ENCODE peak calls at places on chromosomes 2 and 18, in ten cellular contexts. One of them, this sample, is unnamed.

GRCh38 chr2:36376319-36376765 is 20.8 kb downstream of the CRIM1 start:
- DNase-seq in AG04449: no peak
- DNase-seq in non-pigmented ciliary epithelial cell: no peak
- DNase-seq in T-helper 9 cell: no peak
- DNase-seq in ELR: peak; percentile 58
- DNase-seq in H4: peak; percentile 39
- DNase-seq in lower lobe of right lung: peak; percentile 70
- DNase-seq in stimulated activated CD8-positive, alpha-beta memory T cell treated with anti-CD3 and anti-CD28 coated beads, Interleukin-4, amount 100 ng/mL, for 24 hours: no peak
- DNase-seq in stimulated activated CD4-positive, alpha-beta T cell treated with anti-CD3 and anti-CD28 coated beads, Interleukin-15, amount 100 ng/mL, for 1 hour: no peak
- DNase-seq in posterior vena cava: no peak
- DNase-seq in this sample: no peak

GRCh38 chr18:57798713-57799373 is 4.3 kb downstream of the ATP8B1 start:
- DNase-seq in non-pigmented ciliary epithelial cell: no peak
- DNase-seq in H4: no peak
- DNase-seq in lower lobe of right lung: no peak
- DNase-seq in posterior vena cava: no peak
- DNase-seq in stimulated activated CD4-positive, alpha-beta T cell treated with anti-CD3 and anti-CD28 coated beads, Interleukin-15, amount 100 ng/mL, for 1 hour: no peak
- DNase-seq in stimulated activated CD8-positive, alpha-beta memory T cell treated with anti-CD3 and anti-CD28 coated beads, Interleukin-4, amount 100 ng/mL, for 24 hours: no peak
- DNase-seq in AG04449: no peak
- DNase-seq in T-helper 9 cell: no peak
- DNase-seq in ELR: no peak
- DNase-seq in this sample: no peak

GRCh38 chr2:235614176-235614860 is 120.5 kb downstream of the AGAP1 start:
- DNase-seq in non-pigmented ciliary epithelial cell: no peak
- DNase-seq in lower lobe of right lung: no peak
- DNase-seq in stimulated activated CD4-positive, alpha-beta T cell treated with anti-CD3 and anti-CD28 coated beads, Interleukin-15, amount 100 ng/mL, for 1 hour: no peak
- DNase-seq in AG04449: no peak
- DNase-seq in posterior vena cava: peak; percentile 75
- DNase-seq in T-helper 9 cell: no peak
- DNase-seq in stimulated activated CD8-positive, alpha-beta memory T cell treated with anti-CD3 and anti-CD28 coated beads, Interleukin-4, amount 100 ng/mL, for 24 hours: no peak
- DNase-seq in H4: peak; percentile 57
- DNase-seq in ELR: no peak
- DNase-seq in this sample: no peak

GRCh38 chr2:237886702-237887481 is 27.5 kb downstream of the RAMP1 start:
- DNase-seq in AG04449: no peak
- DNase-seq in H4: no peak
- DNase-seq in lower lobe of right lung: peak; percentile 37
- DNase-seq in non-pigmented ciliary epithelial cell: no peak
- DNase-seq in ELR: no peak
- DNase-seq in T-helper 9 cell: no peak
- DNase-seq in stimulated activated CD4-positive, alpha-beta T cell treated with anti-CD3 and anti-CD28 coated beads, Interleukin-15, amount 100 ng/mL, for 1 hour: no peak
- DNase-seq in stimulated activated CD8-positive, alpha-beta memory T cell treated with anti-CD3 and anti-CD28 coated beads, Interleukin-4, amount 100 ng/mL, for 24 hours: no peak
- DNase-seq in posterior vena cava: peak; percentile 86
- DNase-seq in this sample: peak; percentile 55

GRCh38 chr2:174784909-174785308 is 20.6 kb upstream of the CHRNA1 start:
- DNase-seq in stimulated activated CD8-positive, alpha-beta memory T cell treated with anti-CD3 and anti-CD28 coated beads, Interleukin-4, amount 100 ng/mL, for 24 hours: no peak
- DNase-seq in non-pigmented ciliary epithelial cell: no peak
- DNase-seq in H4: no peak
- DNase-seq in posterior vena cava: no peak
- DNase-seq in lower lobe of right lung: no peak
- DNase-seq in AG04449: no peak
- DNase-seq in T-helper 9 cell: no peak
- DNase-seq in ELR: no peak
- DNase-seq in stimulated activated CD4-positive, alpha-beta T cell treated with anti-CD3 and anti-CD28 coated beads, Interleukin-15, amount 100 ng/mL, for 1 hour: no peak
- DNase-seq in this sample: no peak

GRCh38 chr2:37711308-37711731 is 39.9 kb upstream of the CDC42EP3 start:
- DNase-seq in stimulated activated CD4-positive, alpha-beta T cell treated with anti-CD3 and anti-CD28 coated beads, Interleukin-15, amount 100 ng/mL, for 1 hour: no peak
- DNase-seq in H4: peak; percentile 84
- DNase-seq in ELR: peak; percentile 98
- DNase-seq in T-helper 9 cell: peak; percentile 2
- DNase-seq in stimulated activated CD8-positive, alpha-beta memory T cell treated with anti-CD3 and anti-CD28 coated beads, Interleukin-4, amount 100 ng/mL, for 24 hours: peak; percentile 4
- DNase-seq in lower lobe of right lung: peak; percentile 48
- DNase-seq in posterior vena cava: no peak
- DNase-seq in non-pigmented ciliary epithelial cell: peak; percentile 86
- DNase-seq in AG04449: peak; percentile 86
- DNase-seq in this sample: peak; percentile 75

GRCh38 chr2:160096414-160096813 is 34.0 kb upstream of the PLA2R1 start:
- DNase-seq in AG04449: no peak
- DNase-seq in non-pigmented ciliary epithelial cell: no peak
- DNase-seq in stimulated activated CD8-positive, alpha-beta memory T cell treated with anti-CD3 and anti-CD28 coated beads, Interleukin-4, amount 100 ng/mL, for 24 hours: no peak
- DNase-seq in stimulated activated CD4-positive, alpha-beta T cell treated with anti-CD3 and anti-CD28 coated beads, Interleukin-15, amount 100 ng/mL, for 1 hour: no peak
- DNase-seq in lower lobe of right lung: no peak
- DNase-seq in ELR: no peak
- DNase-seq in posterior vena cava: no peak
- DNase-seq in T-helper 9 cell: no peak
- DNase-seq in H4: no peak
- DNase-seq in this sample: no peak

GRCh38 chr18:32775628-32776027 is 2.8 kb upstream of the KLHL14 start:
- DNase-seq in stimulated activated CD4-positive, alpha-beta T cell treated with anti-CD3 and anti-CD28 coated beads, Interleukin-15, amount 100 ng/mL, for 1 hour: no peak
- DNase-seq in posterior vena cava: no peak
- DNase-seq in H4: no peak
- DNase-seq in lower lobe of right lung: no peak
- DNase-seq in stimulated activated CD8-positive, alpha-beta memory T cell treated with anti-CD3 and anti-CD28 coated beads, Interleukin-4, amount 100 ng/mL, for 24 hours: no peak
- DNase-seq in AG04449: no peak
- DNase-seq in ELR: no peak
- DNase-seq in non-pigmented ciliary epithelial cell: no peak
- DNase-seq in T-helper 9 cell: no peak
- DNase-seq in this sample: no peak

GRCh38 chr2:20424300-20425290 is 22.3 kb upstream of the RHOB start:
- DNase-seq in posterior vena cava: peak; percentile 87
- DNase-seq in non-pigmented ciliary epithelial cell: no peak
- DNase-seq in lower lobe of right lung: peak; percentile 71
- DNase-seq in stimulated activated CD4-positive, alpha-beta T cell treated with anti-CD3 and anti-CD28 coated beads, Interleukin-15, amount 100 ng/mL, for 1 hour: no peak
- DNase-seq in AG04449: no peak
- DNase-seq in stimulated activated CD8-positive, alpha-beta memory T cell treated with anti-CD3 and anti-CD28 coated beads, Interleukin-4, amount 100 ng/mL, for 24 hours: peak; percentile 15
- DNase-seq in H4: peak; percentile 55
- DNase-seq in T-helper 9 cell: no peak
- DNase-seq in ELR: peak; percentile 96
- DNase-seq in this sample: peak; percentile 81

GRCh38 chr18:6414118-6414722 is 491 bp downstream of the L3MBTL4 start:
- DNase-seq in stimulated activated CD4-positive, alpha-beta T cell treated with anti-CD3 and anti-CD28 coated beads, Interleukin-15, amount 100 ng/mL, for 1 hour: no peak
- DNase-seq in T-helper 9 cell: no peak
- DNase-seq in H4: peak; percentile 19
- DNase-seq in lower lobe of right lung: peak; percentile 87
- DNase-seq in AG04449: no peak
- DNase-seq in posterior vena cava: peak; percentile 88
- DNase-seq in non-pigmented ciliary epithelial cell: no peak
- DNase-seq in stimulated activated CD8-positive, alpha-beta memory T cell treated with anti-CD3 and anti-CD28 coated beads, Interleukin-4, amount 100 ng/mL, for 24 hours: peak; percentile 31
- DNase-seq in ELR: no peak
- DNase-seq in this sample: no peak

GRCh38 chr2:197993830-197994229 is 189.4 kb downstream of the PLCL1 start:
- DNase-seq in H4: no peak
- DNase-seq in ELR: peak; percentile 32
- DNase-seq in T-helper 9 cell: no peak
- DNase-seq in AG04449: no peak
- DNase-seq in non-pigmented ciliary epithelial cell: no peak
- DNase-seq in lower lobe of right lung: no peak
- DNase-seq in posterior vena cava: no peak
- DNase-seq in stimulated activated CD4-positive, alpha-beta T cell treated with anti-CD3 and anti-CD28 coated beads, Interleukin-15, amount 100 ng/mL, for 1 hour: no peak
- DNase-seq in stimulated activated CD8-positive, alpha-beta memory T cell treated with anti-CD3 and anti-CD28 coated beads, Interleukin-4, amount 100 ng/mL, for 24 hours: no peak
- DNase-seq in this sample: no peak

GRCh38 chr2:237935740-237936452 is 30.9 kb upstream of the UBE2F start:
- DNase-seq in T-helper 9 cell: no peak
- DNase-seq in lower lobe of right lung: no peak
- DNase-seq in AG04449: no peak
- DNase-seq in posterior vena cava: peak; percentile 50
- DNase-seq in non-pigmented ciliary epithelial cell: no peak
- DNase-seq in H4: no peak
- DNase-seq in stimulated activated CD8-positive, alpha-beta memory T cell treated with anti-CD3 and anti-CD28 coated beads, Interleukin-4, amount 100 ng/mL, for 24 hours: no peak
- DNase-seq in stimulated activated CD4-positive, alpha-beta T cell treated with anti-CD3 and anti-CD28 coated beads, Interleukin-15, amount 100 ng/mL, for 1 hour: no peak
- DNase-seq in ELR: peak; percentile 20
- DNase-seq in this sample: no peak

GRCh38 chr18:7466190-7466589 is 100.9 kb upstream of the PTPRM start:
- DNase-seq in lower lobe of right lung: no peak
- DNase-seq in stimulated activated CD4-positive, alpha-beta T cell treated with anti-CD3 and anti-CD28 coated beads, Interleukin-15, amount 100 ng/mL, for 1 hour: no peak
- DNase-seq in T-helper 9 cell: no peak
- DNase-seq in AG04449: no peak
- DNase-seq in non-pigmented ciliary epithelial cell: no peak
- DNase-seq in posterior vena cava: no peak
- DNase-seq in ELR: no peak
- DNase-seq in stimulated activated CD8-positive, alpha-beta memory T cell treated with anti-CD3 and anti-CD28 coated beads, Interleukin-4, amount 100 ng/mL, for 24 hours: no peak
- DNase-seq in H4: no peak
- DNase-seq in this sample: no peak

GRCh38 chr2:227154976-227155375 is 9.0 kb downstream of the COL4A4 start:
- DNase-seq in non-pigmented ciliary epithelial cell: peak; percentile 86
- DNase-seq in stimulated activated CD4-positive, alpha-beta T cell treated with anti-CD3 and anti-CD28 coated beads, Interleukin-15, amount 100 ng/mL, for 1 hour: no peak
- DNase-seq in ELR: peak; percentile 41
- DNase-seq in posterior vena cava: no peak
- DNase-seq in lower lobe of right lung: no peak
- DNase-seq in AG04449: no peak
- DNase-seq in stimulated activated CD8-positive, alpha-beta memory T cell treated with anti-CD3 and anti-CD28 coated beads, Interleukin-4, amount 100 ng/mL, for 24 hours: no peak
- DNase-seq in H4: no peak
- DNase-seq in T-helper 9 cell: no peak
- DNase-seq in this sample: peak; percentile 1

GRCh38 chr2:197286805-197287595 is 23.6 kb downstream of the ANKRD44 start:
- DNase-seq in H4: peak; percentile 63
- DNase-seq in stimulated activated CD8-positive, alpha-beta memory T cell treated with anti-CD3 and anti-CD28 coated beads, Interleukin-4, amount 100 ng/mL, for 24 hours: no peak
- DNase-seq in stimulated activated CD4-positive, alpha-beta T cell treated with anti-CD3 and anti-CD28 coated beads, Interleukin-15, amount 100 ng/mL, for 1 hour: no peak
- DNase-seq in ELR: peak; percentile 90
- DNase-seq in non-pigmented ciliary epithelial cell: peak; percentile 83
- DNase-seq in lower lobe of right lung: no peak
- DNase-seq in AG04449: peak; percentile 92
- DNase-seq in posterior vena cava: no peak
- DNase-seq in T-helper 9 cell: no peak
- DNase-seq in this sample: peak; percentile 78

GRCh38 chr18:46591821-46592391 is 65.1 kb downstream of the LOXHD1 start:
- DNase-seq in stimulated activated CD8-positive, alpha-beta memory T cell treated with anti-CD3 and anti-CD28 coated beads, Interleukin-4, amount 100 ng/mL, for 24 hours: no peak
- DNase-seq in non-pigmented ciliary epithelial cell: no peak
- DNase-seq in ELR: no peak
- DNase-seq in H4: no peak
- DNase-seq in lower lobe of right lung: no peak
- DNase-seq in posterior vena cava: no peak
- DNase-seq in T-helper 9 cell: no peak
- DNase-seq in AG04449: no peak
- DNase-seq in stimulated activated CD4-positive, alpha-beta T cell treated with anti-CD3 and anti-CD28 coated beads, Interleukin-15, amount 100 ng/mL, for 1 hour: no peak
- DNase-seq in this sample: no peak

GRCh38 chr18:6992761-6993160 is 124.8 kb downstream of the LAMA1 start:
- DNase-seq in ELR: no peak
- DNase-seq in T-helper 9 cell: no peak
- DNase-seq in stimulated activated CD4-positive, alpha-beta T cell treated with anti-CD3 and anti-CD28 coated beads, Interleukin-15, amount 100 ng/mL, for 1 hour: no peak
- DNase-seq in AG04449: no peak
- DNase-seq in H4: no peak
- DNase-seq in stimulated activated CD8-positive, alpha-beta memory T cell treated with anti-CD3 and anti-CD28 coated beads, Interleukin-4, amount 100 ng/mL, for 24 hours: no peak
- DNase-seq in lower lobe of right lung: no peak
- DNase-seq in non-pigmented ciliary epithelial cell: no peak
- DNase-seq in posterior vena cava: no peak
- DNase-seq in this sample: no peak

GRCh38 chr2:85524567-85524923 is 14.4 kb upstream of the MAT2A start:
- DNase-seq in stimulated activated CD8-positive, alpha-beta memory T cell treated with anti-CD3 and anti-CD28 coated beads, Interleukin-4, amount 100 ng/mL, for 24 hours: no peak
- DNase-seq in posterior vena cava: no peak
- DNase-seq in AG04449: no peak
- DNase-seq in lower lobe of right lung: no peak
- DNase-seq in H4: no peak
- DNase-seq in stimulated activated CD4-positive, alpha-beta T cell treated with anti-CD3 and anti-CD28 coated beads, Interleukin-15, amount 100 ng/mL, for 1 hour: no peak
- DNase-seq in T-helper 9 cell: no peak
- DNase-seq in ELR: no peak
- DNase-seq in non-pigmented ciliary epithelial cell: no peak
- DNase-seq in this sample: no peak

GRCh38 chr2:28755411-28755810 is 3.8 kb downstream of the PPP1CB start:
- DNase-seq in non-pigmented ciliary epithelial cell: no peak
- DNase-seq in stimulated activated CD8-positive, alpha-beta memory T cell treated with anti-CD3 and anti-CD28 coated beads, Interleukin-4, amount 100 ng/mL, for 24 hours: no peak
- DNase-seq in ELR: no peak
- DNase-seq in posterior vena cava: no peak
- DNase-seq in T-helper 9 cell: no peak
- DNase-seq in lower lobe of right lung: no peak
- DNase-seq in stimulated activated CD4-positive, alpha-beta T cell treated with anti-CD3 and anti-CD28 coated beads, Interleukin-15, amount 100 ng/mL, for 1 hour: no peak
- DNase-seq in H4: peak; percentile 29
- DNase-seq in AG04449: no peak
- DNase-seq in this sample: no peak

GRCh38 chr2:58762176-58762781 is 521.2 kb upstream of the FANCL start:
- DNase-seq in stimulated activated CD8-positive, alpha-beta memory T cell treated with anti-CD3 and anti-CD28 coated beads, Interleukin-4, amount 100 ng/mL, for 24 hours: no peak
- DNase-seq in H4: peak; percentile 78
- DNase-seq in ELR: peak; percentile 68
- DNase-seq in posterior vena cava: no peak
- DNase-seq in AG04449: peak; percentile 23
- DNase-seq in T-helper 9 cell: no peak
- DNase-seq in non-pigmented ciliary epithelial cell: peak; percentile 53
- DNase-seq in stimulated activated CD4-positive, alpha-beta T cell treated with anti-CD3 and anti-CD28 coated beads, Interleukin-15, amount 100 ng/mL, for 1 hour: no peak
- DNase-seq in lower lobe of right lung: peak; percentile 49
- DNase-seq in this sample: peak; percentile 4

GRCh38 chr18:79380816-79381806 is 14.6 kb upstream of the NFATC1 start:
- DNase-seq in AG04449: no peak
- DNase-seq in stimulated activated CD8-positive, alpha-beta memory T cell treated with anti-CD3 and anti-CD28 coated beads, Interleukin-4, amount 100 ng/mL, for 24 hours: peak; percentile 67
- DNase-seq in stimulated activated CD4-positive, alpha-beta T cell treated with anti-CD3 and anti-CD28 coated beads, Interleukin-15, amount 100 ng/mL, for 1 hour: no peak
- DNase-seq in non-pigmented ciliary epithelial cell: no peak
- DNase-seq in ELR: peak; percentile 60
- DNase-seq in lower lobe of right lung: peak; percentile 65
- DNase-seq in T-helper 9 cell: peak; percentile 71
- DNase-seq in H4: peak; percentile 43
- DNase-seq in posterior vena cava: peak; percentile 88
- DNase-seq in this sample: no peak